ENCODE peak calls at places on chromosomes 13 and 19, in ten cellular contexts. One of them, this sample, is unnamed.

GRCh38 chr13:94419304-94419943 is 60.1 kb downstream of the DCT start:
- DNase-seq in HCT116: no peak
- DNase-seq in GM23338: no peak
- DNase-seq in Panc1: peak
- DNase-seq in GM12892: no peak
- DNase-seq in stomach: no peak
- DNase-seq in K562: no peak
- DNase-seq in esophagus muscularis mucosa: no peak
- DNase-seq in suprapubic skin: no peak
- DNase-seq in SK-N-SH: no peak
- DNase-seq in this sample: no peak

GRCh38 chr19:15290149-15290548 is 42.2 kb downstream of the BRD4 start:
- DNase-seq in HCT116: no peak
- DNase-seq in GM23338: no peak
- DNase-seq in Panc1: no peak
- DNase-seq in GM12892: no peak
- DNase-seq in stomach: no peak
- DNase-seq in K562: no peak
- DNase-seq in esophagus muscularis mucosa: no peak
- DNase-seq in suprapubic skin: no peak
- DNase-seq in SK-N-SH: no peak
- DNase-seq in this sample: no peak

GRCh38 chr13:20714161-20714560 is 10.7 kb downstream of the IL17D start:
- DNase-seq in HCT116: no peak
- DNase-seq in GM23338: no peak
- DNase-seq in Panc1: no peak
- DNase-seq in GM12892: no peak
- DNase-seq in stomach: no peak
- DNase-seq in K562: no peak
- DNase-seq in esophagus muscularis mucosa: no peak
- DNase-seq in suprapubic skin: no peak
- DNase-seq in SK-N-SH: no peak
- DNase-seq in this sample: no peak

GRCh38 chr19:57888494-57889231 is at the start of gene ZNF814:
- DNase-seq in HCT116: no peak
- DNase-seq in GM23338: peak
- DNase-seq in Panc1: no peak
- DNase-seq in GM12892: peak
- DNase-seq in stomach: peak
- DNase-seq in K562: peak
- DNase-seq in esophagus muscularis mucosa: peak
- DNase-seq in suprapubic skin: peak
- DNase-seq in SK-N-SH: peak
- DNase-seq in this sample: no peak

GRCh38 chr13:26436914-26437313 is 120.6 kb upstream of the WASF3 start:
- DNase-seq in HCT116: no peak
- DNase-seq in GM23338: no peak
- DNase-seq in Panc1: no peak
- DNase-seq in GM12892: no peak
- DNase-seq in stomach: no peak
- DNase-seq in K562: no peak
- DNase-seq in esophagus muscularis mucosa: no peak
- DNase-seq in suprapubic skin: no peak
- DNase-seq in SK-N-SH: no peak
- DNase-seq in this sample: no peak

GRCh38 chr13:58883405-58883804 is 1251.9 kb downstream of the PCDH17 start:
- DNase-seq in HCT116: no peak
- DNase-seq in GM23338: no peak
- DNase-seq in Panc1: no peak
- DNase-seq in GM12892: no peak
- DNase-seq in stomach: no peak
- DNase-seq in K562: no peak
- DNase-seq in esophagus muscularis mucosa: no peak
- DNase-seq in suprapubic skin: no peak
- DNase-seq in SK-N-SH: no peak
- DNase-seq in this sample: no peak

GRCh38 chr19:1690570-1691307 is 38.3 kb upstream of the TCF3 start:
- DNase-seq in HCT116: no peak
- DNase-seq in GM23338: peak
- DNase-seq in Panc1: no peak
- DNase-seq in GM12892: peak
- DNase-seq in stomach: peak
- DNase-seq in K562: peak
- DNase-seq in esophagus muscularis mucosa: no peak
- DNase-seq in suprapubic skin: no peak
- DNase-seq in SK-N-SH: peak
- DNase-seq in this sample: no peak

GRCh38 chr19:3276341-3276799 is 51.9 kb downstream of the CELF5 start:
- DNase-seq in HCT116: peak
- DNase-seq in GM23338: peak
- DNase-seq in Panc1: no peak
- DNase-seq in GM12892: no peak
- DNase-seq in stomach: peak
- DNase-seq in K562: peak
- DNase-seq in esophagus muscularis mucosa: no peak
- DNase-seq in suprapubic skin: peak
- DNase-seq in SK-N-SH: peak
- DNase-seq in this sample: no peak

GRCh38 chr19:41309225-41310030 is 544 bp upstream of the CCDC97 start:
- DNase-seq in HCT116: no peak
- DNase-seq in GM23338: no peak
- DNase-seq in Panc1: no peak
- DNase-seq in GM12892: no peak
- DNase-seq in stomach: no peak
- DNase-seq in K562: no peak
- DNase-seq in esophagus muscularis mucosa: no peak
- DNase-seq in suprapubic skin: no peak
- DNase-seq in SK-N-SH: no peak
- DNase-seq in this sample: no peak

GRCh38 chr19:54158812-54159351 is 639 bp downstream of the LENG1 start:
- DNase-seq in HCT116: no peak
- DNase-seq in GM23338: no peak
- DNase-seq in Panc1: no peak
- DNase-seq in GM12892: peak
- DNase-seq in stomach: no peak
- DNase-seq in K562: no peak
- DNase-seq in esophagus muscularis mucosa: no peak
- DNase-seq in suprapubic skin: no peak
- DNase-seq in SK-N-SH: no peak
- DNase-seq in this sample: no peak

GRCh38 chr13:95296326-95296939 is 4.8 kb downstream of the ABCC4 start:
- DNase-seq in HCT116: peak
- DNase-seq in GM23338: peak
- DNase-seq in Panc1: no peak
- DNase-seq in GM12892: no peak
- DNase-seq in stomach: peak
- DNase-seq in K562: no peak
- DNase-seq in esophagus muscularis mucosa: no peak
- DNase-seq in suprapubic skin: no peak
- DNase-seq in SK-N-SH: peak
- DNase-seq in this sample: no peak

GRCh38 chr19:36547001-36547732 is 19.1 kb upstream of the ZNF260 start:
- DNase-seq in HCT116: no peak
- DNase-seq in GM23338: peak
- DNase-seq in Panc1: no peak
- DNase-seq in GM12892: no peak
- DNase-seq in stomach: no peak
- DNase-seq in K562: no peak
- DNase-seq in esophagus muscularis mucosa: no peak
- DNase-seq in suprapubic skin: no peak
- DNase-seq in SK-N-SH: no peak
- DNase-seq in this sample: no peak

GRCh38 chr19:4396949-4397783 is 3.2 kb downstream of the SH3GL1 start:
- DNase-seq in HCT116: no peak
- DNase-seq in GM23338: no peak
- DNase-seq in Panc1: no peak
- DNase-seq in GM12892: no peak
- DNase-seq in stomach: no peak
- DNase-seq in K562: no peak
- DNase-seq in esophagus muscularis mucosa: no peak
- DNase-seq in suprapubic skin: no peak
- DNase-seq in SK-N-SH: no peak
- DNase-seq in this sample: no peak

GRCh38 chr19:1568320-1569019 is at the start of gene MEX3D:
- DNase-seq in HCT116: no peak
- DNase-seq in GM23338: peak
- DNase-seq in Panc1: no peak
- DNase-seq in GM12892: peak
- DNase-seq in stomach: peak
- DNase-seq in K562: peak
- DNase-seq in esophagus muscularis mucosa: no peak
- DNase-seq in suprapubic skin: peak
- DNase-seq in SK-N-SH: peak
- DNase-seq in this sample: no peak

GRCh38 chr19:6451583-6452222 is 7.9 kb downstream of the SLC25A23 start:
- DNase-seq in HCT116: no peak
- DNase-seq in GM23338: no peak
- DNase-seq in Panc1: no peak
- DNase-seq in GM12892: no peak
- DNase-seq in stomach: no peak
- DNase-seq in K562: no peak
- DNase-seq in esophagus muscularis mucosa: no peak
- DNase-seq in suprapubic skin: no peak
- DNase-seq in SK-N-SH: no peak
- DNase-seq in this sample: no peak
- TF ChIP-seq POLR2AphosphoS5 in HCT116: no peak
- TF ChIP-seq POLR2AphosphoS5 in GM23338: no peak
- TF ChIP-seq POLR2AphosphoS5 in Panc1: no peak
- TF ChIP-seq POLR2AphosphoS5 in GM12892: no peak
- TF ChIP-seq POLR2AphosphoS5 in stomach: no peak
- TF ChIP-seq POLR2AphosphoS5 in K562: no peak
- TF ChIP-seq POLR2AphosphoS5 in esophagus muscularis mucosa: no peak
- TF ChIP-seq POLR2AphosphoS5 in suprapubic skin: no peak
- TF ChIP-seq POLR2AphosphoS5 in SK-N-SH: no peak
- TF ChIP-seq POLR2AphosphoS5 in this sample: no peak

GRCh38 chr13:75645141-75645540 is 9.0 kb downstream of the LMO7 start:
- DNase-seq in HCT116: no peak
- DNase-seq in GM23338: no peak
- DNase-seq in Panc1: no peak
- DNase-seq in GM12892: no peak
- DNase-seq in stomach: no peak
- DNase-seq in K562: no peak
- DNase-seq in esophagus muscularis mucosa: no peak
- DNase-seq in suprapubic skin: no peak
- DNase-seq in SK-N-SH: no peak
- DNase-seq in this sample: no peak

GRCh38 chr13:75641026-75641425 is 4.9 kb downstream of the LMO7 start:
- DNase-seq in HCT116: no peak
- DNase-seq in GM23338: no peak
- DNase-seq in Panc1: no peak
- DNase-seq in GM12892: no peak
- DNase-seq in stomach: no peak
- DNase-seq in K562: no peak
- DNase-seq in esophagus muscularis mucosa: no peak
- DNase-seq in suprapubic skin: no peak
- DNase-seq in SK-N-SH: no peak
- DNase-seq in this sample: no peak

GRCh38 chr13:75643693-75644092 is 7.6 kb downstream of the LMO7 start:
- DNase-seq in HCT116: no peak
- DNase-seq in GM23338: no peak
- DNase-seq in Panc1: no peak
- DNase-seq in GM12892: no peak
- DNase-seq in stomach: no peak
- DNase-seq in K562: no peak
- DNase-seq in esophagus muscularis mucosa: no peak
- DNase-seq in suprapubic skin: no peak
- DNase-seq in SK-N-SH: no peak
- DNase-seq in this sample: no peak

GRCh38 chr13:75639426-75639825 is 3.3 kb downstream of the LMO7 start:
- DNase-seq in HCT116: no peak
- DNase-seq in GM23338: no peak
- DNase-seq in Panc1: no peak
- DNase-seq in GM12892: no peak
- DNase-seq in stomach: no peak
- DNase-seq in K562: no peak
- DNase-seq in esophagus muscularis mucosa: no peak
- DNase-seq in suprapubic skin: no peak
- DNase-seq in SK-N-SH: no peak
- DNase-seq in this sample: no peak

GRCh38 chr13:75643182-75643581 is 7.1 kb downstream of the LMO7 start:
- DNase-seq in HCT116: no peak
- DNase-seq in GM23338: no peak
- DNase-seq in Panc1: no peak
- DNase-seq in GM12892: no peak
- DNase-seq in stomach: no peak
- DNase-seq in K562: no peak
- DNase-seq in esophagus muscularis mucosa: no peak
- DNase-seq in suprapubic skin: no peak
- DNase-seq in SK-N-SH: no peak
- DNase-seq in this sample: no peak
- TF ChIP-seq POLR2AphosphoS5 in HCT116: no peak
- TF ChIP-seq POLR2AphosphoS5 in GM23338: no peak
- TF ChIP-seq POLR2AphosphoS5 in Panc1: no peak
- TF ChIP-seq POLR2AphosphoS5 in GM12892: no peak
- TF ChIP-seq POLR2AphosphoS5 in stomach: no peak
- TF ChIP-seq POLR2AphosphoS5 in K562: no peak
- TF ChIP-seq POLR2AphosphoS5 in esophagus muscularis mucosa: no peak
- TF ChIP-seq POLR2AphosphoS5 in suprapubic skin: no peak
- TF ChIP-seq POLR2AphosphoS5 in SK-N-SH: no peak
- TF ChIP-seq POLR2AphosphoS5 in this sample: no peak

GRCh38 chr13:109786457-109787134 is at the start of gene IRS2:
- DNase-seq in HCT116: peak
- DNase-seq in GM23338: peak
- DNase-seq in Panc1: no peak
- DNase-seq in GM12892: peak
- DNase-seq in stomach: peak
- DNase-seq in K562: peak
- DNase-seq in esophagus muscularis mucosa: peak
- DNase-seq in suprapubic skin: peak
- DNase-seq in SK-N-SH: peak
- DNase-seq in this sample: peak
- TF ChIP-seq POLR2AphosphoS5 in HCT116: peak
- TF ChIP-seq POLR2AphosphoS5 in GM23338: peak
- TF ChIP-seq POLR2AphosphoS5 in Panc1: peak
- TF ChIP-seq POLR2AphosphoS5 in GM12892: no peak
- TF ChIP-seq POLR2AphosphoS5 in stomach: peak
- TF ChIP-seq POLR2AphosphoS5 in K562: peak
- TF ChIP-seq POLR2AphosphoS5 in esophagus muscularis mucosa: peak
- TF ChIP-seq POLR2AphosphoS5 in suprapubic skin: peak
- TF ChIP-seq POLR2AphosphoS5 in SK-N-SH: peak
- TF ChIP-seq POLR2AphosphoS5 in this sample: peak

GRCh38 chr13:70014337-70014736 is 93.3 kb upstream of the ATXN8OS start:
- DNase-seq in HCT116: no peak
- DNase-seq in GM23338: no peak
- DNase-seq in Panc1: no peak
- DNase-seq in GM12892: no peak
- DNase-seq in stomach: no peak
- DNase-seq in K562: no peak
- DNase-seq in esophagus muscularis mucosa: no peak
- DNase-seq in suprapubic skin: no peak
- DNase-seq in SK-N-SH: no peak
- DNase-seq in this sample: no peak
- TF ChIP-seq POLR2AphosphoS5 in HCT116: no peak
- TF ChIP-seq POLR2AphosphoS5 in GM23338: no peak
- TF ChIP-seq POLR2AphosphoS5 in Panc1: no peak
- TF ChIP-seq POLR2AphosphoS5 in GM12892: no peak
- TF ChIP-seq POLR2AphosphoS5 in stomach: no peak
- TF ChIP-seq POLR2AphosphoS5 in K562: no peak
- TF ChIP-seq POLR2AphosphoS5 in esophagus muscularis mucosa: no peak
- TF ChIP-seq POLR2AphosphoS5 in suprapubic skin: no peak
- TF ChIP-seq POLR2AphosphoS5 in SK-N-SH: no peak
- TF ChIP-seq POLR2AphosphoS5 in this sample: no peak

This sample was measured in vagina.